ENCODE peak calls at places on chromosomes 5 and 9, in nine cellular contexts. E is kidney epithelial cell, I is transverse colon, G is vagina, X is heart left ventricle, R is Caco-2, U is fibroblast of lung, P is AG10803, L is ovary. V is an unnamed sample.

GRCh38 chr5:55063220-55063863 is 39.1 kb upstream of the GZMA start:
- DNase-seq in E (no peak), I (no peak), G (no peak), X (no peak), R (no peak), U (no peak), P (peak; percentile 12), L (no peak), V (peak; percentile 6)

GRCh38 chr9:129677456-129677855 is 12.0 kb downstream of the PRRX2 start:
- DNase-seq in E (no peak), I (no peak), G (no peak), X (no peak), R (no peak), U (no peak), P (peak; percentile 51), L (no peak), V (peak; percentile 49)

GRCh38 chr9:134964271-134964670 is 46.6 kb upstream of the FCN1 start:
- DNase-seq in E (no peak), I (no peak), G (no peak), X (no peak), R (no peak), U (no peak), P (no peak), L (no peak), V (no peak)

GRCh38 chr9:15293727-15294405 is 13.2 kb downstream of the TTC39B start:
- DNase-seq in E (no peak), I (no peak), G (no peak), X (no peak), R (no peak), U (peak; percentile 54), P (peak; percentile 56), L (peak; percentile 32), V (no peak)

GRCh38 chr9:3956081-3956701 is 343.7 kb downstream of the GLIS3 start:
- DNase-seq in E (no peak), I (no peak), G (no peak), X (no peak), R (no peak), U (peak; percentile 44), P (no peak), L (no peak), V (peak; percentile 49)

GRCh38 chr5:5055708-5056107 is 84.4 kb upstream of the ADAMTS16 start:
- DNase-seq in E (no peak), I (no peak), G (no peak), X (no peak), R (no peak), U (no peak), P (no peak), L (no peak), V (no peak)

GRCh38 chr9:9998491-9999287 is 614.1 kb downstream of the PTPRD start:
- DNase-seq in E (no peak), I (no peak), G (no peak), X (no peak), R (peak; percentile 1), U (peak; percentile 1), P (no peak), L (no peak), V (no peak)

GRCh38 chr5:60520451-60521210 is 179.3 kb downstream of the DEPDC1B start:
- DNase-seq in E (no peak), I (no peak), G (no peak), X (no peak), R (no peak), U (peak; percentile 16), P (no peak), L (no peak), V (no peak)

GRCh38 chr9:136784249-136784996 is 6.7 kb upstream of the TMEM141 start:
- DNase-seq in E (no peak), I (no peak), G (no peak), X (no peak), R (peak; percentile 62), U (no peak), P (peak; percentile 33), L (no peak), V (no peak)

GRCh38 chr5:38780950-38781349 is 64.9 kb upstream of the OSMR start:
- DNase-seq in E (no peak), I (peak; percentile 42), G (no peak), X (peak; percentile 70), R (no peak), U (peak; percentile 91), P (peak; percentile 84), L (peak; percentile 56), V (peak; percentile 83)

GRCh38 chr5:14006823-14007510 is 62.5 kb upstream of the DNAH5 start:
- DNase-seq in E (no peak), I (no peak), G (no peak), X (no peak), R (no peak), U (no peak), P (no peak), L (no peak), V (no peak)

GRCh38 chr5:61304611-61305369 is 27.3 kb upstream of the ZSWIM6 start:
- DNase-seq in E (no peak), I (peak; percentile 86), G (no peak), X (no peak), R (peak; percentile 75), U (peak; percentile 95), P (peak; percentile 81), L (no peak), V (peak; percentile 79)

DNA sequence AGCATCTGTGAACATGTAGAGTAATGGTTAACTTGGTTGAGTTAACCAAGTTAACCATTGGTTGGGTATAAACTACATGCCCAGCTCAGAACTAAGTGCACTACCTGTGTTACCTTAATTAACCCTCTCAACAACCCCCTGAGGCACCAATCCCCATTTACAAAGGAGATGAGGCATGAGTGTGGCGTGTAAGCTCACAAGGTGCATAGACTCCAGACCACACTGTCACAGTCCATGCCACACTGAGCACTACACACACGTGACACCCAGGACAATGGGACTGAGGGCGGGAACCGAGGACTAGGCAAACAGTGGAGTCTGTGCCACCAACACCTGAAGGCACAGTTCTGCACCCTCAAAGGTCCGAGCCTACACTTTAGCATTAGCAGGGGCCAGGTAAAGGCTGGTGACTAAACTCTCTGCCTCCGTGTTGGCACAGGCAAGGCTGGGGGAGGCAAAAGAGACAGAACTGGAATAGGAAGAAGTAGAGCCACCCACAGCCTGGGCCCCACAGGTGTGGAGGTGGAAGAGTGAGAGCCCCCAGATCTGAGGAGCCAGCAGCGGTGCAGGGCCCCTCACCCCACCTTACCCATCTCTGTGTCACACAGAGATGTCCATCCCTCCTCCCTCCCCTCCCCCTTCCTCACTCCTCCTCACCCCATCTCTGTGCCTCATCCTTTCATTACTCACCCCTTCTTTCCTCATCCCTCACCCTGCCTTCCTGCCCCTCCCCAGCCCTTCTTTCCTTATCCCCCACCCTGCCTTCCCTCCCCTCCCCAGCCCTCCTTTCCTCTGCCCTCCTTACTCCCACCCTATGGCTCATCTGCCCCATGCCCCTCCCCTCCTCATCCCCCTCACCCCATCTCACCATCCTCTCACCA is 2.1 kb upstream of the DNAJB5 start:
- DNase-seq in E (no peak), I (no peak), G (no peak), X (no peak), R (no peak), U (no peak), P (no peak), L (no peak), V (no peak)
- H3K4me3 ChIP-seq in E (no peak overlapping the region), I (no peak overlapping the region), G (no peak overlapping the region), X (no peak overlapping the region), R (no peak overlapping the region), U (no peak overlapping the region), P (no peak overlapping the region), L (no peak overlapping the region), V (no peak overlapping the region)

DNA sequence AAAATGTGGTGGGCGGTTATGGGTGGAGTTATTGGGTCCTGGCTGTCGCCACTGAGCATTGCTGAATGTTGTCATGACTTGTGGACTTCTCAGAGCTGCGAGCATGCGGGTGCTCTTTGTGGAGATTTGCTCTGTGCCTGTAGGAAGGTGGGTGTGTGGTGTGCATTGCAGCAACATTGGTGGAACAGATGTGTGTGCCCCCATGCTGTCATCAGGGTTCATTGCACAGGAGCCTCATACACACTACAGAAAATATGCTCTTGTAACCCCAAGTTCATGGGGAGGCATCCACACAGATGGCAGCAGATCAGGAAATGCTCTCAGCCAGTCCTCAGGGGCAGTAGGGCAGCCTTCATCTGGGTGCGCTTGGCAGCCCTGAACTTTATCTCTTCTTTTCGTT is 55.9 kb upstream of the PHF2 start:
- DNase-seq in E (no peak), I (no peak), G (no peak), X (no peak), R (peak; percentile 1), U (no peak), P (peak; percentile 5), L (no peak), V (no peak)
- TF ChIP-seq CTCF in E (no peak), I (no peak), G (no peak), X (no peak), R (peak; percentile 8), U (no peak), P (peak; percentile 14), L (no peak), V (no peak)

DNA sequence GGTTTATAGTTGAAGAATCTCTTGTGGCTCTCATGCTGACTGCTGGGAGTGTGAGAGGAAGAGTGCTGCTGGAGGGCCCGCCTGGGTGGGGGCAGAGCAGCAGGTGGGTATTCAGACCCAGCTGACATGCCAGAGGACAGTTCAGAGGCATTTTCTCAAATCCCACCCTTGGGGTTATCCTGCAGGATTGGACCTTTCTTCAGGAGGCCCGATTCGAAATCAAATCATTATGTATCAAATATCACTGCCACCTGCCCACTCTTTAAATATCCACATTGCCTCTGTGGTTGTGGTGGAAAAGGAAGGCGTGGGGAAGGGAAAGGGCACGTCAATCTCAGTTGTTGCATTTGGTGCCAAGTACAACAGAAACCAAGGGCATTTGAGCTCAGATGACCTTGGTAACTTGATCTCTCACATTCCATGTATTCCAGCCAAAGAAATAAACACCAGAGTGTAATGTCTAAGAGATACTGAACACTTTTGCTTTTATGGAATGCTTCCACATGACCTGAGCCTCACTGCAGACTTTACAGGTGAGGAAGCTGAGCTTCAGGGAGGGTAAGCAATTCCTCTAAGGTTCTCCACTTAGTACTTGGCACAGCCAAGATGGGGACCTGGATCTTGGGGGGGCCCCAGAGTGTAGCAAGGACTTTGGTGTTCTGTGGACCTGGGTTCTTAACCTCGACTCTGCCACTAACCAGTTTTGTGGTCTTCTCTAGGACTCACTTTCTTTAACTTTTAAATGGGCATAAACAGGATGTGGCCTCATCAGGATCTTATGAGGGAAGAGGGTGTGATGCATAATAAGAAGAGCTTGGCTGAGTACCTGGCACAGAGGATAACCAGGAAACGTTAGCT is 224.5 kb downstream of the AOPEP start:
- DNase-seq in E (no peak), I (no peak), G (no peak), X (no peak), R (no peak), U (peak; percentile 42), P (peak; percentile 60), L (no peak), V (no peak)
- H3K4me3 ChIP-seq in E (no peak overlapping the region), I (no peak overlapping the region), G (no peak overlapping the region), X (no peak overlapping the region), R (no peak overlapping the region), U (no peak overlapping the region), P (no peak overlapping the region), L (no peak overlapping the region), V (no peak overlapping the region)

DNA sequence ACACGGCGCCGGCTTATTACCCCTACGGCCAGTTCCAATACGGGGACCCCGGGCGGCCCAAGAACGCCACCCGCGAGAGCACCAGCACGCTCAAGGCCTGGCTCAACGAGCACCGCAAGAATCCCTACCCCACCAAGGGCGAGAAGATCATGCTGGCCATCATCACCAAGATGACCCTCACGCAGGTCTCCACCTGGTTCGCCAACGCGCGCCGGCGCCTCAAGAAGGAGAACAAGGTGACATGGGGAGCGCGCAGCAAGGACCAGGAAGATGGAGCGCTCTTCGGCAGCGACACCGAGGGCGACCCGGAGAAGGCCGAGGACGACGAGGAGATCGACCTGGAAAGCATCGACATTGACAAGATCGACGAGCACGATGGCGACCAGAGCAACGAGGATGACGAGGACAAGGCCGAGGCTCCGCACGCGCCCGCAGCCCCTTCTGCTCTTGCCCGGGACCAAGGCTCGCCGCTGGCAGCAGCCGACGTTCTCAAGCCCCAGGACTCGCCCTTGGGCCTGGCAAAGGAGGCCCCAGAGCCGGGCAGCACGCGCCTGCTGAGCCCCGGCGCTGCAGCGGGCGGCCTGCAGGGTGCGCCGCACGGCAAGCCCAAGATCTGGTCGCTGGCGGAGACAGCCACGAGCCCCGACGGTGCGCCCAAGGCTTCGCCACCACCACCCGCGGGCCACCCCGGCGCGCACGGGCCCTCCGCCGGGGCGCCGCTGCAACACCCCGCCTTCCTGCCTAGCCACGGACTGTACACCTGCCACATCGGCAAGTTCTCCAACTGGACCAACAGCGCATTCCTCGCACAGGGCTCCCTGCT is 3.9 kb downstream of the IRX1 start:
- DNase-seq in E (no peak), I (no peak), G (no peak), X (no peak), R (no peak), U (no peak), P (peak; percentile 65), L (no peak), V (peak; percentile 47)
- TF ChIP-seq CTCF in E (no peak), I (no peak), G (no peak), X (no peak), R (no peak), U (no peak), P (peak; percentile 20), L (no peak), V (peak; percentile 21)

V was measured in astrocyte of the spinal cord.